ENCODE peak calls at places on chromosomes 13 and 19, in five cellular contexts. J is vagina, N is sigmoid colon, S is upper lobe of left lung, O is GM23338. F is an unnamed sample.
A peak's percentile ranks its signal among the peaks of the same experiment; 100 is the strongest.

GRCh38 chr13:42892760-42893159 is 99.3 kb downstream of the EPSTI1 start:
- DNase-seq in J (no peak), S (no peak), O (no peak), N (no peak), F (no peak)

GRCh38 chr19:18675779-18676178 is 7.7 kb upstream of the CRTC1 start:
- DNase-seq in N (no peak), S (no peak), O (peak; percentile 84), J (no peak), F (no peak)

GRCh38 chr13:24622481-24622880 is 57.7 kb upstream of the ATP12A start:
- DNase-seq in J (no peak), O (no peak), S (no peak), N (no peak), F (no peak)

GRCh38 chr19:9877775-9878510 is 42.8 kb downstream of the PIN1 start:
- DNase-seq in O (no peak), J (no peak), N (no peak), S (no peak), F (no peak)

GRCh38 chr19:45713141-45713540 is 17.6 kb downstream of the FBXO46 start:
- DNase-seq in N (no peak), S (no peak), J (no peak), O (no peak), F (no peak)

GRCh38 chr13:113002206-113002821 is 33.3 kb downstream of the MCF2L start:
- DNase-seq in J (no peak), N (no peak), O (peak; percentile 69), S (no peak), F (no peak)

GRCh38 chr13:102280366-102280765 is 121.5 kb downstream of the FGF14 start:
- DNase-seq in N (no peak), S (no peak), J (no peak), O (no peak), F (no peak)

GRCh38 chr13:90531744-90532143 is 815.7 kb upstream of the MIR17HG start:
- DNase-seq in S (no peak), N (no peak), J (no peak), O (no peak), F (no peak)

GRCh38 chr13:106599875-106600797 is 32.2 kb upstream of the ARGLU1 start:
- DNase-seq in J (no peak), O (no peak), S (no peak), N (no peak), F (no peak)

GRCh38 chr13:42594577-42595571 is 20.9 kb downstream of the TNFSF11 start:
- DNase-seq in S (peak; percentile 60), J (no peak), O (peak; percentile 89), N (peak; percentile 79), F (no peak)

GRCh38 chr13:32262165-32262564 is 53.0 kb downstream of the ZAR1L start:
- DNase-seq in N (no peak), O (no peak), J (no peak), S (no peak), F (no peak)

GRCh38 chr19:2478324-2478755 is 2.4 kb downstream of the GADD45B start:
- DNase-seq in N (peak; percentile 94), S (peak; percentile 83), O (peak; percentile 78), J (no peak), F (no peak)

GRCh38 chr19:50906217-50906616 is 5.0 kb downstream of the KLK4 start:
- DNase-seq in J (no peak), N (no peak), O (peak; percentile 93), S (no peak), F (no peak)

GRCh38 chr19:7187605-7188339 is 106.4 kb downstream of the INSR start:
- DNase-seq in N (no peak), S (no peak), J (no peak), O (no peak), F (no peak)

GRCh38 chr19:7196721-7197168 is 97.5 kb downstream of the INSR start:
- DNase-seq in O (no peak), N (peak; percentile 90), J (no peak), S (peak; percentile 26), F (no peak)

GRCh38 chr19:7194566-7194965 is 99.6 kb downstream of the INSR start:
- DNase-seq in S (no peak), J (no peak), N (no peak), O (no peak), F (no peak)

GRCh38 chr19:7188682-7189629 is 105.3 kb downstream of the INSR start:
- DNase-seq in O (no peak), N (no peak), S (peak; percentile 22), J (no peak), F (no peak)

GRCh38 chr19:7191946-7192691 is 102.1 kb downstream of the INSR start:
- DNase-seq in O (no peak), S (peak; percentile 31), J (no peak), N (no peak), F (no peak)
- TF ChIP-seq POLR2AphosphoS5 in O (no peak), S (no peak), J (no peak), N (no peak), F (no peak)

DNA sequence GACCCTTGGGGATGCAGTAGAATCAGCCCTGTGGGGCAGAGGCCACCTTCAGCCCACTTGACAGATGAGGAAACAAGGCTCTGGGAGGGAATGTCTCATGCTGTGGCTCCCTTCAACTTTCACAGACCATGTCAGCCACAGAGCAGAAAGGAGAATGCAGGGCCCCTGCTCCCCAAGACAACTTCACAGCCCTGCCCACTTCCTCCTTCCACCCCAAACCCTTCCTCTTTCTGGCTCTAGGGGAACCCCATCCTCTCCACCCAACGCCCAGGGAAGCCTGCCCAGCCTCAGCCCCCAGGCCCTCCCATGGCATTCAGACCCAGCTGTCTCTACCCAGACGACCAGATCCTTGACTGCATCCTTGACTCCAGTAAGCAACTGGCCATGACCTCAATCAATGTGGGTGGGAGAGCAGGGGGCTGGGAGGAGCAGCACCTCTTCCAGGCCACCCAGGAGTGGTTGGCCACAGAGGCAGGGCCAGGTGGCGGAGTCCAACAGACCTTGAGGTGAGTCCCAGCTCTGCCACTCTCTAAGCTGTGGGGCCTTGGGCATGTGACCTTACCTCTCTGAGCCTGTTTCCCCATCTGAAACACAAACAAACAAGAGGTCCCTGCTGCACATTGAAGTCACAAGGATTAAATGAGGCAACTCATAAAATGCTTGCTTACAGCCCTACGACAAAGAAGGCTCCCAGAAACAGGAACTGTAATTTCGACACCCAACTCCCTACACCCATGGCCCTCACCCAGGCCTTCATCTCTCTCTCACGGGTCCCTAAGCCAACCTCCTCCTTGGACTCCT is 15.8 kb downstream of the DEDD2 start:
- DNase-seq in N (no peak), S (peak; percentile 81), O (no peak), J (no peak), F (peak; percentile 80)
- TF ChIP-seq POLR2AphosphoS5 in N (no peak), S (peak; percentile 22), O (no peak), J (no peak), F (no peak)

DNA sequence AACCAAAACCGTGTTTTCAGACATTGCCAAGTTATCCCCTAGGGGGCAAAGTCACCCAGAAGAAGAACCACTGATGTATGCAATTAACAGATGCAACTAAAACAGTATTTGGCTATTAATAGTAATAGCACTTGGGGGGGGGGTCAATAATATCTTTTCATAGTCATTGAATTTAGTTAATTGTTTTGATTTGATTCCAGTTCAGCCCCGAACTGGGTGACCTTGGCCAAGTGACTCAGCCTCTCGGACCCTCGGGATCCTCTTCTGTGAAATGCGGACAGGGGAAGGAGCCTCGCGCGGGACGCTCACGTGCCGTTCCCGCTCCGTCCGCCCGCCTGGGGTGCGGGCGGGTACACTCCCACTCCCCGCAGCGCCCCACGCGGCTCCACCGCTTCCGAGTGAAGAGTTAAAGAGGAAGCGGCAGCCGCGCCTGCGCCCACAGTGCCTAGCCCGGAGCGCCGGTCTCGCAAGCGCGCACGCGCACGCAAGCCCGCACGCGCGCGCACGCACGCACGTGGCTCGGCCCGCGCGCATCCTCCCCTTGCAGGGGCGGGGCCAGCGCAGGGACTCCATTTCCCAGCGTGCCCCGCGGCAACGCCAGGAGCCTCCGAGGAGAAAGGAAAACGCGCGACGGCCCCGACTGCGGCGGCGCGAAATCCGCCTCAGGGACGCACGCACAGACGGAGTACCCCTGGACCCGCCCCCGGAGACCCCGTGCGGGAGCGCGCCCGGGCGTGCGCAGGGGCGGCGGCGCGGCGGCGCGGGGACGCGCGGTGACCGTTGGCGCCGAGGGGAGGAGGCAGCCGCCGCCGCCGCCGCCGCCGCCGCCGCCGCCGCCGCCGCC is at the start of gene DAZAP1:
- DNase-seq in O (peak; percentile 99), J (peak; percentile 98), N (peak; percentile 99), S (peak; percentile 99), F (peak; percentile 95)
- TF ChIP-seq POLR2AphosphoS5 in O (peak; percentile 75), J (peak; percentile 69), N (peak; percentile 47), S (peak; percentile 61), F (peak; percentile 69)

GRCh38 chr19:55402509-55402908 is 5.1 kb downstream of the UBE2S start:
- DNase-seq in O (no peak), J (no peak), N (no peak), S (no peak), F (no peak)
- TF ChIP-seq POLR2AphosphoS5 in O (no peak), J (no peak), N (no peak), S (no peak), F (no peak)

DNA sequence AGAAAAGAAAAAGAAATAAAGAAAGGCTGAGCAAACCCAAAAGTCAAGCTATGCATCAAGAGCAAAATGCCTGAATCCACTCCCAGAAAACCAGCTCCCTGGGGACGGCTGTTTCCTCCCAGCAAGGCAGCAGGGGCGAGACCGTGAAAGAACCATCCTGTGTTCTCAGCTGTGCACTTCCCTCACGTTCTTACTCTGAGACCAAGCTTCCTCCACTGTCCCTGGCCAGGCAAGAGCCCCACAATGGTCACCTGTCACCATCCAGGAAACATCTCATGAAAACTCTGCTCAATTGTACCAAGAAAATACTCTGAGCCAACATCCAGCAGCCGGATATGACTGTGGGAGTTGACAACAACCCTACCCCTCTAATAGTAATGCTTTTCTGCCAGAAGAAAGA is 22.9 kb downstream of the RAB20 start:
- DNase-seq in O (no peak), N (no peak), S (no peak), J (no peak), F (no peak)
- TF ChIP-seq POLR2AphosphoS5 in O (no peak), N (peak; percentile 33), S (peak; percentile 47), J (no peak), F (no peak)

DNA sequence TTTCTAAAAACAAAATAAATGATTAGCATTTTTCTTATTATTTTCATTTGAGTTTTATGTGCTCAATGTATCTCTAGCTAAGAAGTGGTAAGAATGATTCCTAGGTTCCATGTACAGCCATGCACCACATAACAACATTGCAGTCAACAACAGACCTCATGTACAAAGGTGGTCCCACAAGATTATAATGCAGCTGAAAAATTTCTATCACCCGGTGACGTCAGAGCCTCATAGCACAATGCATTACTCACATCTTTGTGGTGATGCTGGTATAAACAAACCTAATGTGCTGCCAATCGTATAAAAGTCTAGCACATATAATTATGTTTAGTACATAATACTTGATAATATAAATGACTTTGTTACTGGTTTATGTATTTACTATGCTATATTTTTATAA is 120.5 kb downstream of the SLC7A1 start:
- DNase-seq in J (no peak), S (no peak), N (no peak), O (no peak), F (no peak)
- TF ChIP-seq POLR2AphosphoS5 in J (no peak), S (no peak), N (no peak), O (no peak), F (no peak)

GRCh38 chr19:41318696-41319499 is 8.9 kb downstream of the CCDC97 start:
- DNase-seq in O (no peak), J (no peak), N (no peak), S (no peak), F (no peak)
- TF ChIP-seq POLR2AphosphoS5 in O (no peak), J (no peak), N (no peak), S (no peak), F (peak; percentile 23)

F was measured in GM12892.